ENCODE peak calls at places on chromosomes 5 and 9, in five cellular contexts. One of them, this sample, is unnamed.

GRCh38 chr5:81525690-81526089 is 131.8 kb upstream of the ACOT12 start:
- DNase-seq in A549: peak
- DNase-seq in stimulated activated CD8-positive, alpha-beta memory T cell treated with anti-CD3 and anti-CD28 coated beads, Interleukin-15, amount 100 ng/mL, for 4 hours: no peak
- DNase-seq in transverse colon: no peak
- DNase-seq in dorsolateral prefrontal cortex: no peak
- DNase-seq in this sample: peak

GRCh38 chr9:27460225-27461023 is 63.7 kb upstream of the IFNK start:
- DNase-seq in A549: peak
- DNase-seq in stimulated activated CD8-positive, alpha-beta memory T cell treated with anti-CD3 and anti-CD28 coated beads, Interleukin-15, amount 100 ng/mL, for 4 hours: no peak
- DNase-seq in transverse colon: no peak
- DNase-seq in dorsolateral prefrontal cortex: no peak
- DNase-seq in this sample: peak

GRCh38 chr9:95082401-95083084 is 235.0 kb downstream of the FANCC start:
- DNase-seq in A549: no peak
- DNase-seq in stimulated activated CD8-positive, alpha-beta memory T cell treated with anti-CD3 and anti-CD28 coated beads, Interleukin-15, amount 100 ng/mL, for 4 hours: no peak
- DNase-seq in transverse colon: no peak
- DNase-seq in dorsolateral prefrontal cortex: no peak
- DNase-seq in this sample: no peak

GRCh38 chr5:129094924-129095797 is 612 bp downstream of the ISOC1 start:
- DNase-seq in A549: peak
- DNase-seq in stimulated activated CD8-positive, alpha-beta memory T cell treated with anti-CD3 and anti-CD28 coated beads, Interleukin-15, amount 100 ng/mL, for 4 hours: peak
- DNase-seq in transverse colon: peak
- DNase-seq in dorsolateral prefrontal cortex: peak
- DNase-seq in this sample: peak

GRCh38 chr9:121604242-121604641 is 47.2 kb upstream of the DAB2IP start:
- DNase-seq in A549: no peak
- DNase-seq in stimulated activated CD8-positive, alpha-beta memory T cell treated with anti-CD3 and anti-CD28 coated beads, Interleukin-15, amount 100 ng/mL, for 4 hours: no peak
- DNase-seq in transverse colon: no peak
- DNase-seq in dorsolateral prefrontal cortex: no peak
- DNase-seq in this sample: peak

GRCh38 chr5:56631719-56632118 is 183.6 kb upstream of the MAP3K1 start:
- DNase-seq in A549: no peak
- DNase-seq in stimulated activated CD8-positive, alpha-beta memory T cell treated with anti-CD3 and anti-CD28 coated beads, Interleukin-15, amount 100 ng/mL, for 4 hours: no peak
- DNase-seq in transverse colon: no peak
- DNase-seq in dorsolateral prefrontal cortex: no peak
- DNase-seq in this sample: peak

GRCh38 chr5:623531-623930 is 11.4 kb downstream of the CEP72 start:
- DNase-seq in A549: no peak
- DNase-seq in stimulated activated CD8-positive, alpha-beta memory T cell treated with anti-CD3 and anti-CD28 coated beads, Interleukin-15, amount 100 ng/mL, for 4 hours: no peak
- DNase-seq in transverse colon: no peak
- DNase-seq in dorsolateral prefrontal cortex: no peak
- DNase-seq in this sample: no peak

GRCh38 chr9:115015018-115015635 is 84.7 kb upstream of the TNFSF8 start:
- DNase-seq in A549: peak
- DNase-seq in stimulated activated CD8-positive, alpha-beta memory T cell treated with anti-CD3 and anti-CD28 coated beads, Interleukin-15, amount 100 ng/mL, for 4 hours: no peak
- DNase-seq in transverse colon: peak
- DNase-seq in dorsolateral prefrontal cortex: no peak
- DNase-seq in this sample: peak

GRCh38 chr5:68216737-68217231 is 1.2 kb downstream of the PIK3R1 start:
- DNase-seq in A549: no peak
- DNase-seq in stimulated activated CD8-positive, alpha-beta memory T cell treated with anti-CD3 and anti-CD28 coated beads, Interleukin-15, amount 100 ng/mL, for 4 hours: no peak
- DNase-seq in transverse colon: no peak
- DNase-seq in dorsolateral prefrontal cortex: no peak
- DNase-seq in this sample: peak

GRCh38 chr5:34499001-34499734 is 157.0 kb upstream of the RAI14 start:
- DNase-seq in A549: peak
- DNase-seq in stimulated activated CD8-positive, alpha-beta memory T cell treated with anti-CD3 and anti-CD28 coated beads, Interleukin-15, amount 100 ng/mL, for 4 hours: no peak
- DNase-seq in transverse colon: no peak
- DNase-seq in dorsolateral prefrontal cortex: no peak
- DNase-seq in this sample: peak

GRCh38 chr5:71830626-71831539 is 111.8 kb downstream of the CARTPT start:
- DNase-seq in A549: peak
- DNase-seq in stimulated activated CD8-positive, alpha-beta memory T cell treated with anti-CD3 and anti-CD28 coated beads, Interleukin-15, amount 100 ng/mL, for 4 hours: no peak
- DNase-seq in transverse colon: peak
- DNase-seq in dorsolateral prefrontal cortex: peak
- DNase-seq in this sample: peak

GRCh38 chr5:10355071-10355889 is 1.8 kb downstream of the MARCHF6 start:
- DNase-seq in A549: no peak
- DNase-seq in stimulated activated CD8-positive, alpha-beta memory T cell treated with anti-CD3 and anti-CD28 coated beads, Interleukin-15, amount 100 ng/mL, for 4 hours: no peak
- DNase-seq in transverse colon: no peak
- DNase-seq in dorsolateral prefrontal cortex: no peak
- DNase-seq in this sample: peak

GRCh38 chr5:167570431-167570830 is 721.0 kb upstream of the WWC1 start:
- DNase-seq in A549: no peak
- DNase-seq in stimulated activated CD8-positive, alpha-beta memory T cell treated with anti-CD3 and anti-CD28 coated beads, Interleukin-15, amount 100 ng/mL, for 4 hours: no peak
- DNase-seq in transverse colon: no peak
- DNase-seq in dorsolateral prefrontal cortex: no peak
- DNase-seq in this sample: no peak

GRCh38 chr5:7828269-7828668 is 22.7 kb downstream of the CFAP90 start:
- DNase-seq in A549: no peak
- DNase-seq in stimulated activated CD8-positive, alpha-beta memory T cell treated with anti-CD3 and anti-CD28 coated beads, Interleukin-15, amount 100 ng/mL, for 4 hours: no peak
- DNase-seq in transverse colon: peak
- DNase-seq in dorsolateral prefrontal cortex: no peak
- DNase-seq in this sample: no peak

GRCh38 chr5:116861097-116861496 is 286.5 kb upstream of the SEMA6A start:
- DNase-seq in A549: no peak
- DNase-seq in stimulated activated CD8-positive, alpha-beta memory T cell treated with anti-CD3 and anti-CD28 coated beads, Interleukin-15, amount 100 ng/mL, for 4 hours: no peak
- DNase-seq in transverse colon: no peak
- DNase-seq in dorsolateral prefrontal cortex: no peak
- DNase-seq in this sample: no peak

GRCh38 chr9:109305801-109306200 is 15.1 kb downstream of the EPB41L4B start:
- DNase-seq in A549: no peak
- DNase-seq in stimulated activated CD8-positive, alpha-beta memory T cell treated with anti-CD3 and anti-CD28 coated beads, Interleukin-15, amount 100 ng/mL, for 4 hours: no peak
- DNase-seq in transverse colon: no peak
- DNase-seq in dorsolateral prefrontal cortex: no peak
- DNase-seq in this sample: no peak